ENCODE peak calls at places on chromosomes 5 and 9, in five cellular contexts. O, I, F, P and N are unnamed samples.

GRCh38 chr9:32554107-32554506 is 1.7 kb upstream of the TOPORS start:
- DNase-seq in O (no peak), I (no peak), F (no peak), P (no peak), N (no peak)

GRCh38 chr5:173513521-173513991 is 102.9 kb downstream of the BOD1 start:
- DNase-seq in O (no peak), I (no peak), F (no peak), P (no peak), N (no peak)

GRCh38 chr5:75239681-75240080 is 3.0 kb upstream of the ANKRD31 start:
- DNase-seq in O (no peak), I (no peak), F (no peak), P (no peak), N (no peak)

GRCh38 chr5:36136581-36136980 is 15.1 kb downstream of the LMBRD2 start:
- DNase-seq in O (no peak), I (no peak), F (no peak), P (no peak), N (no peak)

GRCh38 chr5:168612996-168613395 is 33.8 kb upstream of the PANK3 start:
- DNase-seq in O (no peak), I (no peak), F (no peak), P (no peak), N (no peak)

GRCh38 chr5:91038180-91038808 is 344.8 kb downstream of the ARRDC3 start:
- DNase-seq in O (no peak), I (peak; percentile 58), F (no peak), P (no peak), N (no peak)

GRCh38 chr5:124393564-124394379 is 352.7 kb downstream of the ZNF608 start:
- DNase-seq in O (no peak), I (no peak), F (no peak), P (no peak), N (no peak)

GRCh38 chr5:439636-440035 is 3.3 kb upstream of the EXOC3 start:
- DNase-seq in O (no peak), I (no peak), F (no peak), P (no peak), N (no peak)

GRCh38 chr5:102958481-102959011 is 161.4 kb downstream of the GIN1 start:
- DNase-seq in O (no peak), I (peak; percentile 46), F (no peak), P (no peak), N (no peak)

GRCh38 chr5:16932401-16932800 is 3.7 kb downstream of the MYO10 start:
- DNase-seq in O (no peak), I (no peak), F (no peak), P (no peak), N (no peak)

GRCh38 chr5:140341591-140341990 is 4.8 kb downstream of the HBEGF start:
- DNase-seq in O (no peak), I (no peak), F (no peak), P (no peak), N (no peak)

GRCh38 chr5:176609724-176610429 is at the start of gene GPRIN1:
- DNase-seq in O (peak; percentile 82), I (no peak), F (peak; percentile 65), P (peak; percentile 16), N (no peak)

GRCh38 chr9:29691758-29692407 is 2118.6 kb upstream of the C9orf72 start:
- DNase-seq in O (no peak), I (peak; percentile 37), F (no peak), P (no peak), N (no peak)

GRCh38 chr9:6512085-6512657 is 99.2 kb downstream of the UHRF2 start:
- DNase-seq in O (no peak), I (no peak), F (no peak), P (no peak), N (no peak)

GRCh38 chr5:101687630-101688029 is 608.5 kb downstream of the SLCO4C1 start:
- DNase-seq in O (no peak), I (no peak), F (no peak), P (no peak), N (no peak)

GRCh38 chr5:100697970-100698369 is 162.8 kb downstream of the FAM174A start:
- DNase-seq in O (no peak), I (no peak), F (no peak), P (no peak), N (no peak)

GRCh38 chr9:134680393-134681060 is 38.9 kb downstream of the COL5A1 start:
- DNase-seq in O (no peak), I (no peak), F (no peak), P (no peak), N (no peak)

GRCh38 chr5:108681079-108681921 is 66.4 kb upstream of the FER start:
- DNase-seq in O (no peak), I (peak; percentile 52), F (no peak), P (no peak), N (no peak)

GRCh38 chr5:4627887-4628286 is 512.2 kb upstream of the ADAMTS16 start:
- DNase-seq in O (no peak), I (no peak), F (no peak), P (no peak), N (no peak)

GRCh38 chr5:56854920-56855319 is 39.6 kb downstream of the MAP3K1 start:
- DNase-seq in O (no peak), I (no peak), F (no peak), P (no peak), N (no peak)

GRCh38 chr5:173767580-173768266 is 120.4 kb upstream of the CPEB4 start:
- DNase-seq in O (no peak), I (no peak), F (no peak), P (no peak), N (no peak)

GRCh38 chr5:10352404-10353240 is 873 bp upstream of the MARCHF6 start:
- DNase-seq in O (no peak), I (peak; percentile 74), F (peak; percentile 28), P (no peak), N (no peak)

GRCh38 chr5:90096415-90097081 is 313.0 kb downstream of the CETN3 start:
- DNase-seq in O (no peak), I (no peak), F (no peak), P (no peak), N (no peak)

GRCh38 chr5:148974638-148975330 is 88.1 kb downstream of the SH3TC2 start:
- DNase-seq in O (no peak), I (no peak), F (no peak), P (no peak), N (no peak)

GRCh38 chr5:85452322-85453025 is 1067.8 kb upstream of the EDIL3 start:
- DNase-seq in O (no peak), I (no peak), F (no peak), P (no peak), N (no peak)

GRCh38 chr5:105807951-105808350 is 1862.8 kb downstream of the EFNA5 start:
- DNase-seq in O (no peak), I (no peak), F (no peak), P (no peak), N (no peak)

GRCh38 chr9:127346584-127346983 is 50.4 kb upstream of the SLC2A8 start:
- DNase-seq in O (no peak), I (no peak), F (no peak), P (no peak), N (no peak)